ENCODE peak calls at places on chromosome 1, in five cellular contexts. I is activated CD4-positive, alpha-beta T cell treated with anti-CD3 and anti-CD28 coated beads for 48 hours; W is HEK293T; O is A673; T is tibial artery. P is an unnamed sample.

GRCh38 chr1:234478481-234479309 is at the start of gene TARBP1:
- DNase-seq in I (peak), W (peak), O (peak), T (peak), P (peak)

GRCh38 chr1:201542166-201543045 is 3.5 kb downstream of the NAV1 start:
- DNase-seq in I (no peak), W (no peak), O (peak), T (no peak), P (no peak)

GRCh38 chr1:19559641-19560040 is 74.3 kb upstream of the CAPZB start:
- DNase-seq in I (no peak), W (no peak), O (no peak), T (no peak), P (no peak)

GRCh38 chr1:180515857-180516388 is 13.5 kb upstream of the ACBD6 start:
- DNase-seq in I (peak), W (peak), O (peak), T (no peak), P (peak)

GRCh38 chr1:156931553-156931952 is 11.1 kb downstream of the LRRC71 start:
- DNase-seq in I (no peak), W (no peak), O (no peak), T (no peak), P (peak)

GRCh38 chr1:169957884-169958283 is 64.2 kb upstream of the SCYL3 start:
- DNase-seq in I (no peak), W (no peak), O (peak), T (no peak), P (no peak)

GRCh38 chr1:94634977-94635416 is 93.4 kb upstream of the F3 start:
- DNase-seq in I (no peak), W (peak), O (peak), T (no peak), P (no peak)

GRCh38 chr1:119323216-119323982 is 45.2 kb upstream of the HAO2 start:
- DNase-seq in I (no peak), W (no peak), O (no peak), T (no peak), P (no peak)

GRCh38 chr1:91608876-91609275 is 108.2 kb downstream of the CDC7 start:
- DNase-seq in I (no peak), W (no peak), O (no peak), T (no peak), P (no peak)

GRCh38 chr1:65175171-65176070 is 27.4 kb downstream of the AK4 start:
- DNase-seq in I (no peak), W (no peak), O (no peak), T (no peak), P (no peak)

GRCh38 chr1:218880484-218881060 is 293.1 kb upstream of the LYPLAL1 start:
- DNase-seq in I (no peak), W (no peak), O (no peak), T (no peak), P (no peak)

GRCh38 chr1:200359610-200360163 is 50.1 kb downstream of the ZNF281 start:
- DNase-seq in I (no peak), W (no peak), O (no peak), T (no peak), P (no peak)

GRCh38 chr1:36609241-36610027 is 126.7 kb upstream of the CSF3R start:
- DNase-seq in I (peak), W (peak), O (peak), T (no peak), P (peak)

GRCh38 chr1:109091196-109092193 is 931 bp downstream of the TMEM167B start:
- DNase-seq in I (peak), W (peak), O (no peak), T (no peak), P (no peak)

GRCh38 chr1:245785433-245785832 is 630.6 kb downstream of the KIF26B start:
- DNase-seq in I (no peak), W (no peak), O (no peak), T (no peak), P (no peak)

GRCh38 chr1:92583821-92584760 is 97.4 kb upstream of the GFI1 start:
- DNase-seq in I (no peak), W (no peak), O (no peak), T (no peak), P (peak)

GRCh38 chr1:48920741-48921330 is 144.1 kb upstream of the BEND5 start:
- DNase-seq in I (no peak), W (no peak), O (no peak), T (no peak), P (no peak)

GRCh38 chr1:84247425-84248220 is 53.9 kb upstream of the SAMD13 start:
- DNase-seq in I (no peak), W (peak), O (no peak), T (no peak), P (peak)

GRCh38 chr1:62317021-62317768 is 2.0 kb downstream of the KANK4 start:
- DNase-seq in I (no peak), W (no peak), O (no peak), T (no peak), P (no peak)

GRCh38 chr1:26582053-26582835 is 52.7 kb downstream of the RPS6KA1 start:
- DNase-seq in I (peak), W (no peak), O (no peak), T (no peak), P (no peak)

GRCh38 chr1:178101266-178101630 is 7.3 kb downstream of the RASAL2 start:
- DNase-seq in I (no peak), W (no peak), O (no peak), T (no peak), P (no peak)

GRCh38 chr1:119783354-119784126 is 14.8 kb upstream of the HMGCS2 start:
- DNase-seq in I (no peak), W (no peak), O (no peak), T (no peak), P (no peak)

GRCh38 chr1:145777357-145778145 is 46.3 kb downstream of the RNF115 start:
- DNase-seq in I (no peak), W (no peak), O (no peak), T (no peak), P (no peak)

GRCh38 chr1:107359472-107360241 is 218.8 kb downstream of the NTNG1 start:
- DNase-seq in I (no peak), W (no peak), O (no peak), T (no peak), P (no peak)

GRCh38 chr1:12438349-12438924 is 179.6 kb downstream of the DHRS3 start:
- DNase-seq in I (peak), W (no peak), O (no peak), T (no peak), P (peak)

GRCh38 chr1:115641762-115642167 is at the start of gene VANGL1:
- DNase-seq in I (peak), W (peak), O (peak), T (peak), P (peak)

GRCh38 chr1:182614796-182615451 is 10.7 kb upstream of the RGS16 start:
- DNase-seq in I (peak), W (peak), O (peak), T (peak), P (peak)

GRCh38 chr1:119869962-119870361 is 26.4 kb downstream of the ADAM30 start:
- DNase-seq in I (no peak), W (no peak), O (no peak), T (no peak), P (no peak)

GRCh38 chr1:99696616-99697015 is 50.7 kb downstream of the PALMD start:
- DNase-seq in I (no peak), W (no peak), O (no peak), T (no peak), P (no peak)

GRCh38 chr1:159266832-159267231 is 35.3 kb upstream of the FCER1A start:
- DNase-seq in I (no peak), W (no peak), O (no peak), T (no peak), P (no peak)

GRCh38 chr1:224358288-224358687 is 1.6 kb downstream of the CNIH4 start:
- DNase-seq in I (no peak), W (no peak), O (no peak), T (no peak), P (no peak)

GRCh38 chr1:241533375-241534115 is 1.4 kb downstream of the KMO start:
- DNase-seq in I (no peak), W (no peak), O (no peak), T (no peak), P (no peak)

GRCh38 chr1:11681071-11681771 is at the start of gene MAD2L2:
- DNase-seq in I (peak), W (peak), O (peak), T (peak), P (peak)

GRCh38 chr1:32715901-32716311 is 13.3 kb upstream of the SYNC start:
- DNase-seq in I (no peak), W (no peak), O (no peak), T (no peak), P (no peak)

GRCh38 chr1:224589006-224589405 is 27.1 kb upstream of the CNIH3 start:
- DNase-seq in I (no peak), W (no peak), O (no peak), T (no peak), P (peak)